ENCODE peak calls at places on chromosomes 4 and X, in eight cellular contexts. D, A, P, J, M, C, B and K are unnamed samples.
A peak's percentile ranks its signal among the peaks of the same experiment; 100 is the strongest.

GRCh38 chr4:130808492-130808891 is 1712.5 kb downstream of the C4orf33 start:
- DNase-seq in M (no peak), A (peak; percentile 7), B (no peak), P (peak; percentile 2), D (no peak), C (peak; percentile 2), J (no peak), K (peak; percentile 15)

GRCh38 chr4:148315049-148315448 is 127.2 kb downstream of the NR3C2 start:
- DNase-seq in A (no peak), P (peak; percentile 17), B (no peak), C (peak; percentile 14), J (no peak), M (no peak), D (no peak), K (no peak)

GRCh38 chrX:2383735-2384134 is 117.0 kb downstream of the DHRSX start:
- DNase-seq in M (no peak), P (no peak), C (no peak), A (no peak), B (no peak), J (no peak), D (no peak), K (no peak)

GRCh38 chr4:94757192-94758140 is at the start of gene BMPR1B:
- DNase-seq in B (peak; percentile 39), C (peak; percentile 75), J (peak; percentile 47), P (peak; percentile 86), M (no peak), A (no peak), D (no peak), K (peak; percentile 18)

GRCh38 chr4:3321295-3321889 is 28.6 kb downstream of the RGS12 start:
- DNase-seq in B (no peak), J (peak; percentile 75), C (no peak), D (peak; percentile 67), P (peak; percentile 57), M (no peak), A (no peak), K (no peak)

GRCh38 chrX:132373610-132374009 is 115.2 kb downstream of the MBNL3 start:
- DNase-seq in J (no peak), C (no peak), D (no peak), P (no peak), B (no peak), A (no peak), M (no peak), K (no peak)

GRCh38 chrX:16870861-16871584 is 861 bp upstream of the RBBP7 start:
- DNase-seq in J (no peak), P (peak; percentile 6), B (peak; percentile 33), M (no peak), C (no peak), A (no peak), D (peak; percentile 76), K (no peak)

GRCh38 chrX:55593296-55593695 is 29.9 kb upstream of the FOXR2 start:
- DNase-seq in C (no peak), A (no peak), P (no peak), J (no peak), M (no peak), B (no peak), D (no peak), K (no peak)

GRCh38 chr4:182589100-182589499 is 328.1 kb downstream of the DCTD start:
- DNase-seq in M (no peak), B (no peak), A (no peak), C (no peak), D (no peak), P (no peak), J (no peak), K (no peak)

GRCh38 chrX:116873678-116874077 is 410.9 kb upstream of the CT83 start:
- DNase-seq in M (no peak), B (no peak), P (peak; percentile 45), D (no peak), C (no peak), A (no peak), J (peak; percentile 74), K (no peak)

GRCh38 chrX:122641136-122641535 is 542.9 kb upstream of the GRIA3 start:
- DNase-seq in B (no peak), M (no peak), C (no peak), A (no peak), J (no peak), D (no peak), P (no peak), K (no peak)